ENCODE peak calls at places on chromosomes 12 and 14, in ten cellular contexts. P is cardiac muscle cell; D is CD4-positive, alpha-beta T cell; A is psoas muscle; B is IMR-90; R is coronary artery; C is CD8-positive, alpha-beta T cell; G is transverse colon; N is A549; Z is HL-60. I is an unnamed sample.

GRCh38 chr12:94287245-94287628 is 138.9 kb downstream of the PLXNC1 start:
- DNase-seq in P (no peak), D (no peak), A (no peak), B (no peak), R (no peak), C (no peak), G (no peak), N (no peak), Z (no peak), I (no peak)

GRCh38 chr12:39915249-39915648 is 190.6 kb downstream of the SLC2A13 start:
- DNase-seq in P (no peak), D (no peak), A (no peak), B (no peak), R (no peak), C (no peak), G (no peak), N (no peak), Z (no peak), I (no peak)

GRCh38 chr14:104654119-104654518 is 35.3 kb upstream of the INF2 start:
- DNase-seq in P (no peak), D (no peak), A (no peak), B (no peak), R (no peak), C (no peak), G (no peak), N (no peak), Z (no peak), I (no peak)

GRCh38 chr12:92029902-92030586 is 115.6 kb downstream of the BTG1 start:
- DNase-seq in P (no peak), D (no peak), A (no peak), B (no peak), R (no peak), C (no peak), G (no peak), N (no peak), Z (no peak), I (no peak)

GRCh38 chr12:107645630-107646333 is 39.8 kb upstream of the PWP1 start:
- DNase-seq in P (peak; percentile 22), D (no peak), A (peak; percentile 57), B (no peak), R (no peak), C (no peak), G (no peak), N (no peak), Z (no peak), I (no peak)

GRCh38 chr14:96630281-96630680 is 128.1 kb downstream of the PAPOLA start:
- DNase-seq in P (no peak), D (no peak), A (no peak), B (no peak), R (no peak), C (no peak), G (peak; percentile 1), N (no peak), Z (no peak), I (no peak)

GRCh38 chr14:52325126-52325525 is 11.0 kb downstream of the PTGER2 start:
- DNase-seq in P (no peak), D (no peak), A (no peak), B (peak; percentile 25), R (no peak), C (no peak), G (no peak), N (no peak), Z (peak; percentile 75), I (no peak)

GRCh38 chr12:108373111-108373510 is 34.0 kb upstream of the CMKLR1 start:
- DNase-seq in P (no peak), D (no peak), A (no peak), B (no peak), R (no peak), C (no peak), G (no peak), N (no peak), Z (no peak), I (no peak)

GRCh38 chr14:29459967-29460366 is 467.7 kb downstream of the PRKD1 start:
- DNase-seq in P (no peak), D (no peak), A (no peak), B (no peak), R (no peak), C (no peak), G (no peak), N (no peak), Z (no peak), I (no peak)

GRCh38 chr14:105281354-105282097 is 19.3 kb downstream of the BRF1 start:
- DNase-seq in P (peak; percentile 77), D (no peak), A (no peak), B (peak; percentile 83), R (no peak), C (no peak), G (no peak), N (peak; percentile 62), Z (no peak), I (no peak)

GRCh38 chr12:98492580-98493140 is 22.7 kb upstream of the TMPO start:
- DNase-seq in P (no peak), D (no peak), A (no peak), B (no peak), R (no peak), C (no peak), G (no peak), N (no peak), Z (no peak), I (no peak)

GRCh38 chr12:26823391-26823790 is 9.6 kb downstream of the ITPR2 start:
- DNase-seq in P (peak; percentile 47), D (no peak), A (no peak), B (peak; percentile 51), R (no peak), C (no peak), G (no peak), N (no peak), Z (no peak), I (no peak)

GRCh38 chr12:49885118-49885517 is 18.6 kb downstream of the FAIM2 start:
- DNase-seq in P (no peak), D (no peak), A (no peak), B (no peak), R (no peak), C (no peak), G (no peak), N (no peak), Z (no peak), I (no peak)

GRCh38 chr12:27549231-27549800 is 25.3 kb downstream of the PPFIBP1 start:
- DNase-seq in P (peak; percentile 82), D (no peak), A (no peak), B (peak; percentile 87), R (no peak), C (no peak), G (no peak), N (peak; percentile 34), Z (no peak), I (no peak)

DNA sequence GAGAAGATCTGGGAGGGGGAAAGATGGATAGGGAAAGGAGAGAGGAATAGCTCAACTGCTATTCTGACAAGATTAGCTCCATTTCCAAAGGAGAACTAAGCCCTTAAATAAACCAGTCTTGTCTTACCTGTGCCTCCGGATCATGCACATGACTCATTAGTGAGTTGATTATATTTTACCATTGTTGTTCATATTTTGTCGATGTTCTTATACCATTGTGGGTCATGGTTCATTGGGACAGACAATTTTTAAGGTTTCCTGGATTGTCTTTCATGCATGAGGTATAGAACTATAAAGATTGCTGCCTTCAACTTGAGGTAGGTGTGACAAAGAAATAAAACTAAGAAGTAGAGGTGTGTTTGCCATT is 243.0 kb upstream of the ATP2B1 start:
- DNase-seq in P (no peak), D (no peak), A (no peak), B (no peak), R (no peak), C (no peak), G (no peak), N (no peak), Z (no peak), I (no peak)
- H3K27ac ChIP-seq in P (no peak overlapping the region), D (no peak overlapping the region), A (no peak overlapping the region), B (no peak overlapping the region), R (no peak overlapping the region), C (no peak overlapping the region), G (peak overlapping the region; percentile 76), N (peak overlapping the region; percentile 85), Z (no peak overlapping the region), I (no peak overlapping the region)

DNA sequence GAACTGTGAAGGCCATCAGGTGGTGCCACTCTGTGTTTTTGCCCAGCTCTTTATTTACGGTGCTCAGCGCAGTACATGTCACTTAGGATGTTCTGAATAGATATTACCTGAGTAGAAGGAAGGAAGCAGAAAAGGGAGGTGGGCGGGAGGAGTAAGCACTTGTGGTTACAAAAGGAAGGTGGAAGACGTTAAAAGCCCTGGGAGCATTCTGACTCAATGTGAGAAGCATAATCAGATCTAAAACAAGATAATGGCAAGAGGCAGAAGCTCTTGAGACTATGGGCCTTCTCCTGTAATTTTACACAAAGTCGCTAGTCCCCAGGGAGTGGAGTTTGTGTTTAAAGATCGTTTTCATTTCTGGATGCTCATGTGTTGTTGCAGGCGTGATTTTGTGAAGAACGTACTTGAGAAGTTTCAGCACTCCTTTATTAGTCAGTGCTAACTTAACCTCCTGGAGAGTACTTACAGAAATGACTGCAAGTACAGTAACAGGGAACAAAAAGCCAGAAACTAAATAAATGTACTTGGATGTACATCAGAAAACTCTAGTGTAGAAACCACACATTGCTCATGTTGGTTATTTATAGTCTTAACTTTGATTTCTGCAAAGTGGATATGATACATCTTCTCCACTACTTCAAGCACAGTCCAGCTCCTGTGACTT is 1523.5 kb downstream of the AACS start:
- DNase-seq in P (no peak), D (no peak), A (no peak), B (no peak), R (no peak), C (no peak), G (no peak), N (no peak), Z (no peak), I (no peak)
- H3K27ac ChIP-seq in P (no peak overlapping the region), D (no peak overlapping the region), A (no peak overlapping the region), B (no peak overlapping the region), R (no peak overlapping the region), C (no peak overlapping the region), G (no peak overlapping the region), N (no peak overlapping the region), Z (no peak overlapping the region), I (no peak overlapping the region)

GRCh38 chr14:25955772-25956171 is 642.1 kb downstream of the NOVA1 start:
- DNase-seq in P (no peak), D (no peak), A (no peak), B (no peak), R (no peak), C (no peak), G (no peak), N (no peak), Z (no peak), I (no peak)
- H3K27ac ChIP-seq in P (no peak overlapping the region), D (no peak overlapping the region), A (no peak overlapping the region), B (no peak overlapping the region), R (no peak overlapping the region), C (no peak overlapping the region), G (no peak overlapping the region), N (no peak overlapping the region), Z (no peak overlapping the region), I (no peak overlapping the region)

GRCh38 chr14:60134702-60135101 is 30.5 kb downstream of the DHRS7 start:
- DNase-seq in P (no peak), D (no peak), A (no peak), B (no peak), R (no peak), C (no peak), G (no peak), N (no peak), Z (no peak), I (no peak)

DNA sequence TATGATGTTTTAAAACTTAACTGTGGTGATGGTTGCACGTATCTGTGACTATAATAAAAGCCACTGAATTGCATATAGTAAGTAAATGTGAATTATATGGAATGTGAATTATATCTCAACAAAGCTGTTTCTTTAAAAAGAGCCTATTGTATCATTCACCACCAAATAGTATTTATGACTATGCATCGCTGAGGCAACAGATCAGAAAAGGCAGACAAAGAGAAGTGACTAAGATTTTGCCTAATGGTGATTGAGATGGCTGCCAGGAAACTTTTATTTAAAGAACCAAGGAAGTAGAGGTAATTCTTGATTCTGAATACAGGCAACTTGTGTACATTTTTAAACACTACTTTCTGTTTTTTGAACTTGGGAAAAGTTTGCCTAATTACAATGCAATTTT is 31.7 kb downstream of the DHRS7 start:
- DNase-seq in P (no peak), D (no peak), A (no peak), B (peak; percentile 16), R (no peak), C (no peak), G (no peak), N (no peak), Z (no peak), I (no peak)
- H3K27ac ChIP-seq in P (no peak overlapping the region), D (no peak overlapping the region), A (peak overlapping the region; percentile 37), B (no peak overlapping the region), R (no peak overlapping the region), C (no peak overlapping the region), G (no peak overlapping the region), N (no peak overlapping the region), Z (no peak overlapping the region), I (no peak overlapping the region)

I was measured in substantia nigra.